ENCODE peak calls at places on chromosomes 7 and 10, in four cellular contexts. D is left ventricle myocardium inferior; L is right atrium auricular region; S is CD8-positive, alpha-beta memory T cell. O is an unnamed sample. For H3K27me3, the result is how much of the 10 kb centered on the place peaks cover.

GRCh38 chr10:15262036-15262713 is 93.7 kb upstream of the NMT2 start:
- DNase-seq in D (no peak), L (peak), S (no peak), O (no peak)

GRCh38 chr7:145031162-145031561 is 195.3 kb upstream of the TPK1 start:
- DNase-seq in D (no peak), S (no peak), L (no peak), O (no peak)

GRCh38 chr10:89651916-89652573 is 7.0 kb upstream of the PANK1 start:
- DNase-seq in D (no peak), S (no peak), L (no peak), O (no peak)

GRCh38 chr7:5455581-5456222 is 32.1 kb upstream of the TNRC18 start:
- DNase-seq in L (no peak), S (no peak), D (no peak), O (no peak)

GRCh38 chr7:51589111-51589510 is 272.5 kb upstream of the COBL start:
- DNase-seq in S (no peak), L (no peak), D (no peak), O (no peak)

GRCh38 chr10:114026189-114027040 is 17.3 kb upstream of the ADRB1 start:
- DNase-seq in L (no peak), D (no peak), S (no peak), O (no peak)

GRCh38 chr7:133545613-133546012 is 292.7 kb downstream of the EXOC4 start:
- DNase-seq in L (no peak), D (no peak), S (no peak), O (no peak)

GRCh38 chr7:23277359-23277989 is 21.7 kb upstream of the MALSU1 start:
- DNase-seq in D (no peak), L (no peak), S (no peak), O (peak)

GRCh38 chr7:34309116-34309515 is 348.9 kb upstream of the NPSR1 start:
- DNase-seq in S (no peak), L (no peak), D (no peak), O (no peak)

GRCh38 chr10:104330168-104331117 is 7.8 kb downstream of the ITPRIP start:
- DNase-seq in S (no peak), D (no peak), L (peak), O (no peak)

GRCh38 chr7:7201583-7202374 is 19.4 kb downstream of the C1GALT1 start:
- DNase-seq in S (peak), D (no peak), L (no peak), O (no peak)

GRCh38 chr10:80199828-80200227 is 5.5 kb downstream of the ANXA11 start:
- DNase-seq in D (no peak), S (no peak), L (peak), O (no peak)

GRCh38 chr10:110609592-110609991 is 34.5 kb upstream of the RBM20 start:
- DNase-seq in L (no peak), D (no peak), S (no peak), O (no peak)

GRCh38 chr7:121832347-121832746 is 40.6 kb upstream of the PTPRZ1 start:
- DNase-seq in D (no peak), L (no peak), S (no peak), O (peak)

GRCh38 chr7:143419880-143420279 is 11.2 kb upstream of the EPHA1 start:
- DNase-seq in L (no peak), D (no peak), S (no peak), O (no peak)

GRCh38 chr10:17981766-17982380 is 30.2 kb downstream of the SLC39A12 start:
- DNase-seq in D (no peak), S (no peak), L (no peak), O (no peak)

GRCh38 chr10:94069884-94070283 is 76.2 kb downstream of the PLCE1 start:
- DNase-seq in L (no peak), S (no peak), D (no peak), O (no peak)

GRCh38 chr7:45598697-45599520 is 24.7 kb downstream of the ADCY1 start:
- DNase-seq in D (no peak), L (peak), S (no peak), O (peak)

GRCh38 chr7:92546856-92547497 is 18.4 kb downstream of the RBM48 start:
- DNase-seq in L (no peak), D (no peak), S (no peak), O (no peak)

GRCh38 chr10:13390604-13391522 is 42.8 kb upstream of the SEPHS1 start:
- DNase-seq in D (no peak), S (no peak), L (no peak), O (no peak)

GRCh38 chr10:132627736-132628512 is 90.3 kb downstream of the INPP5A start:
- DNase-seq in D (peak), S (no peak), L (peak), O (no peak)

GRCh38 chr7:134630890-134631289 is 15.8 kb upstream of the BPGM start:
- DNase-seq in D (no peak), L (no peak), S (no peak), O (no peak)

GRCh38 chr7:121498816-121499215 is 102.7 kb upstream of the FAM3C start:
- DNase-seq in D (no peak), L (no peak), S (no peak), O (no peak)

GRCh38 chr7:4216016-4216415 is 466.1 kb upstream of the FOXK1 start:
- DNase-seq in L (no peak), S (no peak), D (no peak), O (no peak)

GRCh38 chr10:96473866-96474265 is 39.9 kb downstream of the TLL2 start:
- DNase-seq in S (no peak), D (no peak), L (no peak), O (no peak)

GRCh38 chr10:2081501-2081900 is 344.2 kb upstream of the ADARB2 start:
- DNase-seq in D (peak), S (no peak), L (no peak), O (no peak)

GRCh38 chr10:72335394-72336258 is 19.1 kb downstream of the DNAJB12 start:
- DNase-seq in S (peak), D (peak), L (peak), O (peak)

GRCh38 chr7:64581391-64581790 is 18.5 kb upstream of the ZNF680 start:
- DNase-seq in L (no peak), S (no peak), D (no peak), O (no peak)

DNA sequence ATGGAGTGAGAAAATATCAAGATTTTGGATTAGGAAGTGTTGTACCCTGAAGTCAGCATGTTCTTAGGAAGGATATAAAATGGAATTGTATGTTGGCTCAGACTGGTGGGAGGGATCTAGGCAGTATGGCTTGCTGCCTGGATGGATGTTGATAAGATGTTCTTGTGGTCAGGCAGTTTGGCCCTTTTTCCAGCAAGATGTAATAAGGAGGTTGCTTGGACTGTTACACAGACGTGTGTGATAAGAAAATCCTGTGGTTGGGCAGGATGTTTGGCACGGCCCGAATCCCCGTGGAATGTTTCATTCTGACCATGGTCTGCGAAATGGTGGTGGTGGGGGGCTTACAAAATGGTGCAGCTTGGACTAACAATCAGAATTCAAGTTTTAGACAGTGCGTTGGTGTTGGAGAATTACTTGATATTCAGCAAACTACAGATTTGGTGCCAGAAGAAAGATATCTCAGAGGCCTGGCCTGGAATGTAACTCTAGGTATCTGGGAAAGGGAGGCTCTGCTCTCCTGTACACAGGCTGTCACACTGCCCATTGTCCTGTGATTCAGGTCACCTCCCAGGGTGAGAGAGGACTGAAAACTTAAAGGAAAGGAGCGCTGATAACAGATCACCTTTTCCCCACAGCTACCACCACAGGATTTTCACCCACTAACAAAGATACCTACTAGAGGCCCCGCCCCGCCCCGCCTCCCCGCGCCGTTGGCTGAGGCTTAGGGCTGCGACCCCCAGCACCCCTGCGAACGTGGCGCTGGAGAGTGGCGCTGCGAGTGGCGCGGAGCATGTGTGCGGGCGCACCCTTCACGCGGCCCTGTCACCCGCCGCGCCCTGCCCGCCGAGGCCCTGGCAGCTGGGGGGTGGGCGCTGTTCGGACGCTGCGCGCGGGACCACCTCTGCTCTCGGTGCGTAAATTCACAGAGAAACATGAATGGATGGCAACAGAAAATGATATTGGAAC is 19.3 kb upstream of the ZNF680 start:
- DNase-seq in L (no peak), S (no peak), D (no peak), O (no peak)
- H3K27ac ChIP-seq in L (peak), S (no peak), D (peak), O (no peak)

DNA sequence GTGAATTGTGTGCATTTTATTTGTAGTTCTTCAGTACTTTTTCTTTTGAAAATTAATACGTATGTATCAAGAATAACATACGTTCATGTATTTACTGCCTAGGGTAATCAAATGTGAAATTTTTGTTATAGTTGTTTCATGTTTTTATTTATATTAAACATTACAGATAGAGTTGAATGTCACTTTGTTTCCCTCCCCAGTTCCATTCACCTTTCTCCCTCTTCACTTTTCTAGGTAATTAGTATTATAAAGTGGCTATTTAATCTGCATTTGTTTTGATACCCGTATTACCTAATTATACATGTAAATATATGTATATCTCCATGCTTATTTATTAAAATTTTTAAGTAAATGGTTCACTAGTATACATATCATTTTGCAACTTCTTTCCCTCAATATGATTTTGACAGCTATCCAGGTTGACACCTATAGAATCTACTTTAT is 1.3 kb upstream of the KLF14 start:
- DNase-seq in L (no peak), D (no peak), S (no peak), O (no peak)
- H3K27me3 ChIP-seq in L (under half), D (half or more), S (under half), O (under half)

DNA sequence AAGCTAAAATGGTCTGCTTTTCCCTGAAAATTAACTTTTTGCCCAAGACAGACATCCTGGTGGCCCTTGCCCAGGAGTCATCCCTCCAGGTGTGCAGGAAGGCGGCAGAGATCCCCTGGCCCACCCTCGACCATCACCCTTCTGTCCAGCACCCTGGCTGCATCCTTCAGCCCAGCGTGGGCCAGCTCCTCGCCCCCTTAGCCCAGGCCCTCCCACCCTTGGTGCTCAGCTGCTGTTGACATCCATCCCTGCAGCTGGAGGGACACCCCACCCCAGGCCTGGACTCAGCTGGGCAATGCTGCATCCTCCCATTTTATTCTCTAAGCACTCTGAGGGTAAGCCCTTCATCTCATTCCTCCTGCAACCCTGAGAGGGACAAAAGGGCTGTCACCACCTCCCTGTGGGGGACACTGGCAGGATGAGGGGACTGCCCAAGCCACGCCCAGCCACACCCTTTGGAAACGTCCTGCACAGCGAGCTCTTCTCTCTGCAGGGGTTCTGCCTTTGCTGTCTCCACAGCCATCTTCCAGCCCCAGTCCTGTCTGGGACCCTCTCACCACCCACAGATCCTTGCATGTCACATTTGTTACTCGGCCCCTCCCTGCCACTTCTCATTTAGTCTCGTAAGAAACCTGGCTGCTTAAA is 30.7 kb downstream of the EN2 start:
- DNase-seq in L (no peak), S (no peak), D (no peak), O (no peak)
- H3K27ac ChIP-seq in L (no peak), S (no peak), D (no peak), O (no peak)

GRCh38 chr7:156434706-156435105 is 205.9 kb upstream of the RNF32 start:
- DNase-seq in L (no peak), D (no peak), S (no peak), O (no peak)
- H3K27me3 ChIP-seq in L (under half), D (under half), S (under half), O (under half)